ENCODE peak calls at places on chromosomes 2 and 18, in nine cellular contexts. One of them, this sample, is unnamed.

GRCh38 chr2:72527424-72527823 is 298.4 kb downstream of the EXOC6B start:
- DNase-seq in heart left ventricle: no peak
- DNase-seq in right lobe of liver: no peak
- DNase-seq in endothelial cell of umbilical vein: peak; percentile 6
- DNase-seq in adrenal gland: no peak
- DNase-seq in tibial nerve: no peak
- DNase-seq in Peyer's patch: no peak
- DNase-seq in A549: no peak
- DNase-seq in ovary: no peak
- DNase-seq in this sample: no peak

GRCh38 chr2:174117951-174118930 is 130.1 kb downstream of the OLA1 start:
- DNase-seq in heart left ventricle: no peak
- DNase-seq in right lobe of liver: no peak
- DNase-seq in endothelial cell of umbilical vein: peak; percentile 64
- DNase-seq in adrenal gland: no peak
- DNase-seq in tibial nerve: no peak
- DNase-seq in Peyer's patch: no peak
- DNase-seq in A549: peak; percentile 9
- DNase-seq in ovary: no peak
- DNase-seq in this sample: peak; percentile 8

GRCh38 chr2:118774458-118775133 is 72.9 kb downstream of the EN1 start:
- DNase-seq in heart left ventricle: peak; percentile 68
- DNase-seq in right lobe of liver: peak; percentile 64
- DNase-seq in endothelial cell of umbilical vein: peak; percentile 13
- DNase-seq in adrenal gland: peak; percentile 31
- DNase-seq in tibial nerve: no peak
- DNase-seq in Peyer's patch: peak; percentile 47
- DNase-seq in A549: peak; percentile 16
- DNase-seq in ovary: peak; percentile 55
- DNase-seq in this sample: peak; percentile 54

GRCh38 chr2:224147174-224147573 is 108.1 kb upstream of the SERPINE2 start:
- DNase-seq in heart left ventricle: no peak
- DNase-seq in right lobe of liver: no peak
- DNase-seq in endothelial cell of umbilical vein: no peak
- DNase-seq in adrenal gland: no peak
- DNase-seq in tibial nerve: no peak
- DNase-seq in Peyer's patch: peak; percentile 80
- DNase-seq in A549: peak; percentile 27
- DNase-seq in ovary: no peak
- DNase-seq in this sample: no peak

GRCh38 chr2:73110622-73111299 is 2.0 kb downstream of the RAB11FIP5 start:
- DNase-seq in heart left ventricle: no peak
- DNase-seq in right lobe of liver: no peak
- DNase-seq in endothelial cell of umbilical vein: peak; percentile 37
- DNase-seq in adrenal gland: no peak
- DNase-seq in tibial nerve: no peak
- DNase-seq in Peyer's patch: no peak
- DNase-seq in A549: no peak
- DNase-seq in ovary: no peak
- DNase-seq in this sample: no peak

GRCh38 chr2:119426801-119427395 is 4.8 kb upstream of the TMEM37 start:
- DNase-seq in heart left ventricle: no peak
- DNase-seq in right lobe of liver: peak; percentile 93
- DNase-seq in endothelial cell of umbilical vein: no peak
- DNase-seq in adrenal gland: peak; percentile 74
- DNase-seq in tibial nerve: peak; percentile 75
- DNase-seq in Peyer's patch: peak; percentile 92
- DNase-seq in A549: peak; percentile 38
- DNase-seq in ovary: peak; percentile 83
- DNase-seq in this sample: no peak

GRCh38 chr2:62568983-62569837 is 63.2 kb upstream of the TMEM17 start:
- DNase-seq in heart left ventricle: no peak
- DNase-seq in right lobe of liver: no peak
- DNase-seq in endothelial cell of umbilical vein: no peak
- DNase-seq in adrenal gland: no peak
- DNase-seq in tibial nerve: no peak
- DNase-seq in Peyer's patch: no peak
- DNase-seq in A549: peak; percentile 79
- DNase-seq in ovary: no peak
- DNase-seq in this sample: no peak

GRCh38 chr18:10114727-10115463 is 201.1 kb downstream of the VAPA start:
- DNase-seq in heart left ventricle: no peak
- DNase-seq in right lobe of liver: no peak
- DNase-seq in endothelial cell of umbilical vein: no peak
- DNase-seq in adrenal gland: no peak
- DNase-seq in tibial nerve: no peak
- DNase-seq in Peyer's patch: no peak
- DNase-seq in A549: no peak
- DNase-seq in ovary: no peak
- DNase-seq in this sample: no peak

GRCh38 chr18:29749699-29750098 is 1292.8 kb downstream of the DSC3 start:
- DNase-seq in heart left ventricle: no peak
- DNase-seq in right lobe of liver: no peak
- DNase-seq in endothelial cell of umbilical vein: no peak
- DNase-seq in adrenal gland: no peak
- DNase-seq in tibial nerve: no peak
- DNase-seq in Peyer's patch: no peak
- DNase-seq in A549: no peak
- DNase-seq in ovary: no peak
- DNase-seq in this sample: no peak

GRCh38 chr2:200270732-200271131 is 35.8 kb upstream of the SPATS2L start:
- DNase-seq in heart left ventricle: no peak
- DNase-seq in right lobe of liver: no peak
- DNase-seq in endothelial cell of umbilical vein: no peak
- DNase-seq in adrenal gland: no peak
- DNase-seq in tibial nerve: no peak
- DNase-seq in Peyer's patch: no peak
- DNase-seq in A549: no peak
- DNase-seq in ovary: no peak
- DNase-seq in this sample: no peak

GRCh38 chr2:99818842-99819241 is 323.5 kb downstream of the AFF3 start:
- DNase-seq in heart left ventricle: no peak
- DNase-seq in right lobe of liver: no peak
- DNase-seq in endothelial cell of umbilical vein: peak; percentile 57
- DNase-seq in adrenal gland: no peak
- DNase-seq in tibial nerve: no peak
- DNase-seq in Peyer's patch: no peak
- DNase-seq in A549: peak; percentile 16
- DNase-seq in ovary: no peak
- DNase-seq in this sample: no peak

GRCh38 chr2:121329786-121330185 is 44.8 kb upstream of the TFCP2L1 start:
- DNase-seq in heart left ventricle: no peak
- DNase-seq in right lobe of liver: no peak
- DNase-seq in endothelial cell of umbilical vein: no peak
- DNase-seq in adrenal gland: no peak
- DNase-seq in tibial nerve: no peak
- DNase-seq in Peyer's patch: peak; percentile 25
- DNase-seq in A549: no peak
- DNase-seq in ovary: no peak
- DNase-seq in this sample: no peak

GRCh38 chr18:7754258-7754657 is 187.1 kb downstream of the PTPRM start:
- DNase-seq in heart left ventricle: no peak
- DNase-seq in right lobe of liver: no peak
- DNase-seq in endothelial cell of umbilical vein: no peak
- DNase-seq in adrenal gland: no peak
- DNase-seq in tibial nerve: no peak
- DNase-seq in Peyer's patch: no peak
- DNase-seq in A549: no peak
- DNase-seq in ovary: no peak
- DNase-seq in this sample: no peak

GRCh38 chr2:238286551-238286950 is 1.9 kb downstream of the PER2 start:
- DNase-seq in heart left ventricle: no peak
- DNase-seq in right lobe of liver: peak; percentile 88
- DNase-seq in endothelial cell of umbilical vein: no peak
- DNase-seq in adrenal gland: peak; percentile 62
- DNase-seq in tibial nerve: peak; percentile 72
- DNase-seq in Peyer's patch: peak; percentile 69
- DNase-seq in A549: peak; percentile 63
- DNase-seq in ovary: peak; percentile 74
- DNase-seq in this sample: no peak

GRCh38 chr2:124426630-124427029 is 401.5 kb downstream of the CNTNAP5 start:
- DNase-seq in heart left ventricle: no peak
- DNase-seq in right lobe of liver: no peak
- DNase-seq in endothelial cell of umbilical vein: no peak
- DNase-seq in adrenal gland: no peak
- DNase-seq in tibial nerve: no peak
- DNase-seq in Peyer's patch: no peak
- DNase-seq in A549: no peak
- DNase-seq in ovary: no peak
- DNase-seq in this sample: no peak

GRCh38 chr18:25630682-25631081 is 278.7 kb upstream of the ZNF521 start:
- DNase-seq in heart left ventricle: no peak
- DNase-seq in right lobe of liver: no peak
- DNase-seq in endothelial cell of umbilical vein: peak; percentile 37
- DNase-seq in adrenal gland: no peak
- DNase-seq in tibial nerve: no peak
- DNase-seq in Peyer's patch: no peak
- DNase-seq in A549: no peak
- DNase-seq in ovary: no peak
- DNase-seq in this sample: no peak

GRCh38 chr2:24489942-24490673 is 946 bp upstream of the NCOA1 start:
- DNase-seq in heart left ventricle: no peak
- DNase-seq in right lobe of liver: no peak
- DNase-seq in endothelial cell of umbilical vein: peak; percentile 59
- DNase-seq in adrenal gland: no peak
- DNase-seq in tibial nerve: peak; percentile 27
- DNase-seq in Peyer's patch: peak; percentile 74
- DNase-seq in A549: peak; percentile 55
- DNase-seq in ovary: peak; percentile 30
- DNase-seq in this sample: peak; percentile 88

GRCh38 chr2:24489465-24489864 is 1.6 kb upstream of the NCOA1 start:
- DNase-seq in heart left ventricle: no peak
- DNase-seq in right lobe of liver: no peak
- DNase-seq in endothelial cell of umbilical vein: no peak
- DNase-seq in adrenal gland: no peak
- DNase-seq in tibial nerve: no peak
- DNase-seq in Peyer's patch: no peak
- DNase-seq in A549: no peak
- DNase-seq in ovary: no peak
- DNase-seq in this sample: no peak

GRCh38 chr2:24492283-24493272 is 1.5 kb downstream of the NCOA1 start:
- DNase-seq in heart left ventricle: no peak
- DNase-seq in right lobe of liver: no peak
- DNase-seq in endothelial cell of umbilical vein: peak; percentile 22
- DNase-seq in adrenal gland: peak; percentile 36
- DNase-seq in tibial nerve: peak; percentile 41
- DNase-seq in Peyer's patch: no peak
- DNase-seq in A549: no peak
- DNase-seq in ovary: no peak
- DNase-seq in this sample: no peak

GRCh38 chr2:24491626-24492282 is 700 bp downstream of the NCOA1 start:
- DNase-seq in heart left ventricle: peak; percentile 87
- DNase-seq in right lobe of liver: peak; percentile 74
- DNase-seq in endothelial cell of umbilical vein: peak; percentile 62
- DNase-seq in adrenal gland: peak; percentile 67
- DNase-seq in tibial nerve: peak; percentile 21
- DNase-seq in Peyer's patch: peak; percentile 70
- DNase-seq in A549: no peak
- DNase-seq in ovary: peak; percentile 77
- DNase-seq in this sample: peak; percentile 36

GRCh38 chr2:24490674-24491625 is at the start of gene NCOA1:
- DNase-seq in heart left ventricle: peak; percentile 96
- DNase-seq in right lobe of liver: peak; percentile 96
- DNase-seq in endothelial cell of umbilical vein: peak; percentile 84
- DNase-seq in adrenal gland: peak; percentile 89
- DNase-seq in tibial nerve: peak; percentile 83
- DNase-seq in Peyer's patch: peak; percentile 94
- DNase-seq in A549: peak; percentile 94
- DNase-seq in ovary: peak; percentile 91
- DNase-seq in this sample: peak; percentile 89
- TF ChIP-seq POLR2A in heart left ventricle: peak; percentile 30
- TF ChIP-seq POLR2A in right lobe of liver: peak; percentile 58
- TF ChIP-seq POLR2A in endothelial cell of umbilical vein: no peak
- TF ChIP-seq POLR2A in adrenal gland: peak; percentile 49
- TF ChIP-seq POLR2A in tibial nerve: peak; percentile 7
- TF ChIP-seq POLR2A in Peyer's patch: peak; percentile 30
- TF ChIP-seq POLR2A in A549: peak; percentile 85
- TF ChIP-seq POLR2A in ovary: peak; percentile 33
- TF ChIP-seq POLR2A in this sample: peak; percentile 79

GRCh38 chr2:230986520-230987136 is 9.3 kb upstream of the SPATA3 start:
- DNase-seq in heart left ventricle: no peak
- DNase-seq in right lobe of liver: no peak
- DNase-seq in endothelial cell of umbilical vein: peak; percentile 5
- DNase-seq in adrenal gland: no peak
- DNase-seq in tibial nerve: no peak
- DNase-seq in Peyer's patch: no peak
- DNase-seq in A549: no peak
- DNase-seq in ovary: no peak
- DNase-seq in this sample: no peak
- TF ChIP-seq POLR2A in heart left ventricle: no peak
- TF ChIP-seq POLR2A in right lobe of liver: no peak
- TF ChIP-seq POLR2A in endothelial cell of umbilical vein: no peak
- TF ChIP-seq POLR2A in adrenal gland: no peak
- TF ChIP-seq POLR2A in tibial nerve: no peak
- TF ChIP-seq POLR2A in Peyer's patch: no peak
- TF ChIP-seq POLR2A in A549: no peak
- TF ChIP-seq POLR2A in ovary: no peak
- TF ChIP-seq POLR2A in this sample: no peak

DNA sequence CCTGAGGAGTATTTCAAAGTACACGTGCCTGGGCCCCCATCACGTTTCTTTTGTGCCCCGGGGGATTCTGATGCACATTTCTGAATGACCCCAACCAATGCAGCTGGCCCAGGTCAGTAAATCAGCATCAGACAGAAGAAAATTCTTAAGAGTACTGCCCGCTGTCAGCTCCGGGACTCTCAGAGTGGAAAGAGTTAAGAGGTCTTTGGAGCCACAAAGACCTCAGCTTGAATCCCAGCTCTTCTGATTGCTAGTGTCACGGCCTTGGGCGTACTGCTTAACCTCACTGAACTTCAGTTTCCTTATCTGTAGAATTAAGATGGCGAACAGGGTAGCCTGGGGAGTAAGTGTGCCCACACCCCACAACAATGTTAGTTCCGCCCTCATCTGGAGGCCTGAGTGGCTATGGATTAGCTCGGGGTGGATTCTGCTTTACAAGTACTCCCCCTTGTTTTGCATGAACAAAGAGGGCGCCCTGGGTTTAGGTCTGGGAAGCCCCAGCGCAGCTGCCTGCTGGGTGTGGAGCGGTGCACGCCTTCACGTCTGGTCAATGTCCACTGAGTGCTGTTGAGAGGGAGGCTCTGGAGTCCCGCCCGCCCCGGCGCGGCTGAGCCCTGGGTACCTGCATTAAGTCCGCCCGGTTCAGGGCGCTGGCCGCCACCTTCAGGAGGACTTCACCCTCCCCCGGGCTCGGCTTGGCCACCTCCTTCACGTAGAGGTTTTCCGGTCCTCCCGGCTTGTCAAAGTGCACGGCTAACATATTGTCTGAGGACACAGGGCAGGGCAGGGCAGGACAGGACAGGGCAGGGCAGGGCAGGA is 858 bp downstream of the TP53I3 start:
- DNase-seq in heart left ventricle: no peak
- DNase-seq in right lobe of liver: no peak
- DNase-seq in endothelial cell of umbilical vein: peak; percentile 85
- DNase-seq in adrenal gland: no peak
- DNase-seq in tibial nerve: no peak
- DNase-seq in Peyer's patch: peak; percentile 95
- DNase-seq in A549: peak; percentile 98
- DNase-seq in ovary: no peak
- DNase-seq in this sample: peak; percentile 68
- TF ChIP-seq POLR2A in heart left ventricle: no peak
- TF ChIP-seq POLR2A in right lobe of liver: no peak
- TF ChIP-seq POLR2A in endothelial cell of umbilical vein: peak; percentile 48
- TF ChIP-seq POLR2A in adrenal gland: peak; percentile 22
- TF ChIP-seq POLR2A in tibial nerve: no peak
- TF ChIP-seq POLR2A in Peyer's patch: peak; percentile 48
- TF ChIP-seq POLR2A in A549: peak; percentile 77
- TF ChIP-seq POLR2A in ovary: no peak
- TF ChIP-seq POLR2A in this sample: peak; percentile 6

GRCh38 chr2:65227471-65228248 is at the start of gene ACTR2:
- DNase-seq in heart left ventricle: peak; percentile 98
- DNase-seq in right lobe of liver: peak; percentile 98
- DNase-seq in endothelial cell of umbilical vein: peak; percentile 97
- DNase-seq in adrenal gland: peak; percentile 95
- DNase-seq in tibial nerve: peak; percentile 86
- DNase-seq in Peyer's patch: peak; percentile 98
- DNase-seq in A549: peak; percentile 98
- DNase-seq in ovary: peak; percentile 95
- DNase-seq in this sample: peak; percentile 87
- TF ChIP-seq POLR2A in heart left ventricle: peak; percentile 59
- TF ChIP-seq POLR2A in right lobe of liver: peak; percentile 90
- TF ChIP-seq POLR2A in endothelial cell of umbilical vein: peak; percentile 87
- TF ChIP-seq POLR2A in adrenal gland: peak; percentile 88
- TF ChIP-seq POLR2A in tibial nerve: peak; percentile 29
- TF ChIP-seq POLR2A in Peyer's patch: peak; percentile 87
- TF ChIP-seq POLR2A in A549: peak; percentile 90
- TF ChIP-seq POLR2A in ovary: peak; percentile 45
- TF ChIP-seq POLR2A in this sample: peak; percentile 79